ENCODE peak calls at places on chromosomes 16 and 17, in five cellular contexts. F is K562, R is fibroblast of mammary gland, J is brain microvascular endothelial cell, V is lower leg skin. M is an unnamed sample.

GRCh38 chr16:64882385-64882784 is 239.5 kb downstream of the CDH11 start:
- DNase-seq in F (no peak), R (peak; percentile 59), J (no peak), V (no peak), M (peak; percentile 23)

GRCh38 chr17:54849660-54850059 is 51.0 kb upstream of the TOM1L1 start:
- DNase-seq in F (no peak), R (no peak), J (no peak), V (no peak), M (no peak)

GRCh38 chr17:596287-596686 is 118.4 kb downstream of the VPS53 start:
- DNase-seq in F (no peak), R (no peak), J (peak; percentile 59), V (no peak), M (peak; percentile 63)

GRCh38 chr17:35892091-35892637 is 12.0 kb upstream of the CCL5 start:
- DNase-seq in F (no peak), R (peak; percentile 16), J (peak; percentile 61), V (no peak), M (peak; percentile 43)

GRCh38 chr16:88719267-88719932 is 13.1 kb downstream of the CTU2 start:
- DNase-seq in F (no peak), R (no peak), J (no peak), V (no peak), M (no peak)

GRCh38 chr17:17511971-17512858 is 16.0 kb upstream of the RASD1 start:
- DNase-seq in F (peak; percentile 18), R (peak; percentile 93), J (peak; percentile 85), V (no peak), M (peak; percentile 91)

GRCh38 chr17:27446569-27447301 is 9.5 kb upstream of the KSR1 start:
- DNase-seq in F (peak; percentile 58), R (peak; percentile 98), J (peak; percentile 98), V (no peak), M (peak; percentile 94)

GRCh38 chr16:86142801-86143236 is 243.9 kb downstream of the IRF8 start:
- DNase-seq in F (no peak), R (no peak), J (no peak), V (no peak), M (no peak)

GRCh38 chr17:8632087-8632486 is 1.6 kb upstream of the MYH10 start:
- DNase-seq in F (no peak), R (no peak), J (no peak), V (no peak), M (no peak)

GRCh38 chr17:82789051-82789592 is 37.3 kb downstream of the TBCD start:
- DNase-seq in F (no peak), R (no peak), J (no peak), V (no peak), M (no peak)

GRCh38 chr16:49833055-49833454 is 22.9 kb downstream of the ZNF423 start:
- DNase-seq in F (no peak), R (no peak), J (no peak), V (no peak), M (no peak)

GRCh38 chr16:85643631-85644030 is 30.5 kb downstream of the GSE1 start:
- DNase-seq in F (no peak), R (no peak), J (no peak), V (no peak), M (no peak)

GRCh38 chr17:72588961-72589360 is 468.1 kb downstream of the SOX9 start:
- DNase-seq in F (no peak), R (peak; percentile 23), J (peak; percentile 40), V (peak; percentile 43), M (no peak)

GRCh38 chr17:13984956-13985355 is 84.3 kb upstream of the COX10 start:
- DNase-seq in F (no peak), R (no peak), J (no peak), V (no peak), M (no peak)

GRCh38 chr16:17451835-17452234 is 18.9 kb downstream of the XYLT1 start:
- DNase-seq in F (no peak), R (no peak), J (no peak), V (no peak), M (no peak)

GRCh38 chr16:11750056-11750455 is 7.4 kb upstream of the TXNDC11 start:
- DNase-seq in F (no peak), R (no peak), J (no peak), V (no peak), M (no peak)

GRCh38 chr16:68064791-68065365 is 20.3 kb upstream of the NFATC3 start:
- DNase-seq in F (peak; percentile 88), R (peak; percentile 70), J (peak; percentile 81), V (peak; percentile 47), M (peak; percentile 85)

GRCh38 chr17:73338050-73338491 is 26.3 kb upstream of the CDC42EP4 start:
- DNase-seq in F (no peak), R (peak; percentile 28), J (peak; percentile 49), V (no peak), M (peak; percentile 52)

GRCh38 chr16:57843400-57843799 is 41.1 kb upstream of the KIFC3 start:
- DNase-seq in F (no peak), R (no peak), J (no peak), V (no peak), M (no peak)

GRCh38 chr17:7478276-7479138 is 924 bp downstream of the ZBTB4 start:
- DNase-seq in F (peak; percentile 67), R (peak; percentile 41), J (no peak), V (no peak), M (peak; percentile 26)

GRCh38 chr16:50884066-50884860 is 142.4 kb downstream of the CYLD start:
- DNase-seq in F (peak; percentile 81), R (no peak), J (no peak), V (no peak), M (no peak)

GRCh38 chr16:72992142-72992601 is 55.8 kb downstream of the ZFHX3 start:
- DNase-seq in F (no peak), R (no peak), J (no peak), V (no peak), M (no peak)

GRCh38 chr16:23908790-23909189 is 73.0 kb downstream of the PRKCB start:
- DNase-seq in F (no peak), R (no peak), J (no peak), V (no peak), M (no peak)

GRCh38 chr16:17070882-17071592 is 399.7 kb downstream of the XYLT1 start:
- DNase-seq in F (no peak), R (peak; percentile 2), J (no peak), V (peak; percentile 46), M (no peak)

GRCh38 chr16:890716-891352 is 80.0 kb downstream of the LMF1 start:
- DNase-seq in F (no peak), R (no peak), J (no peak), V (no peak), M (no peak)

GRCh38 chr17:59859444-59860025 is 33.2 kb downstream of the TUBD1 start:
- DNase-seq in F (no peak), R (peak; percentile 78), J (peak; percentile 49), V (no peak), M (peak; percentile 83)

GRCh38 chr16:17835118-17835949 is 364.6 kb upstream of the XYLT1 start:
- DNase-seq in F (no peak), R (peak; percentile 88), J (no peak), V (no peak), M (no peak)

GRCh38 chr17:68456529-68457167 is 648 bp downstream of the WIPI1 start:
- DNase-seq in F (no peak), R (peak; percentile 90), J (peak; percentile 84), V (peak; percentile 83), M (peak; percentile 96)

GRCh38 chr16:48613061-48613957 is 3.3 kb upstream of the N4BP1 start:
- DNase-seq in F (no peak), R (no peak), J (peak; percentile 41), V (no peak), M (peak; percentile 47)

GRCh38 chr17:72640415-72641165 is 451.9 kb downstream of the SLC39A11 start:
- DNase-seq in F (no peak), R (no peak), J (no peak), V (no peak), M (no peak)

GRCh38 chr16:54930034-54930938 is at the start of gene IRX5:
- DNase-seq in F (peak; percentile 81), R (peak; percentile 94), J (peak; percentile 89), V (peak; percentile 92), M (peak; percentile 96)
- TF ChIP-seq CTCF in F (no peak), R (no peak), J (no peak), V (no peak), M (peak; percentile 25)

GRCh38 chr17:45310380-45311324 is 6.2 kb downstream of the MAP3K14 start:
- DNase-seq in F (no peak), R (no peak), J (no peak), V (no peak), M (no peak)

GRCh38 chr17:45311762-45312476 is 4.9 kb downstream of the MAP3K14 start:
- DNase-seq in F (no peak), R (no peak), J (peak; percentile 39), V (no peak), M (peak; percentile 69)

GRCh38 chr17:45312477-45313418 is 4.1 kb downstream of the MAP3K14 start:
- DNase-seq in F (no peak), R (no peak), J (no peak), V (no peak), M (no peak)

GRCh38 chr17:45309400-45309799 is 7.4 kb downstream of the MAP3K14 start:
- DNase-seq in F (no peak), R (no peak), J (no peak), V (no peak), M (no peak)

DNA sequence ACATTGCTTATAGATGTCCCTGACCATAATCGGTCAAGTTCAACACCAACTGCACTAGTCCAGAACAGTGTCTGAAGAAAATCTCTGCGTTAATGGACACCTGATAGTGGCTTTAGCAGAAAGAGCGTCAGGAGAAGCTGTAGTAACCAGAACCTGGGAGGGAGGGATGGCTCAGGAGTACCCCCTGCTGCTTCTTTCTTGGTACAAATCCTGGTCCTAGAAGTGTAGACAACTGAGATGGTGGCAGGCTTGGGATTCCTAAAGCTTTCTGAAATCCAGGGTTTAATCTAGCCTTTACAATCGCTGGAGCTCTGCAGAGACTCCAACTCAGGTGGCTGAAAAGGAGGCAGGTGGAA is 5.4 kb downstream of the MAP3K14 start:
- DNase-seq in F (no peak), R (no peak), J (no peak), V (no peak), M (no peak)
- H3K4me3 ChIP-seq in F (no peak overlapping the region), R (no peak overlapping the region), J (no peak overlapping the region), V (no peak overlapping the region), M (no peak overlapping the region)

GRCh38 chr16:70391881-70392481 is 45.3 kb downstream of the DDX19A start:
- DNase-seq in F (no peak), R (peak; percentile 88), J (peak; percentile 57), V (peak; percentile 90), M (peak; percentile 47)
- TF ChIP-seq CTCF in F (no peak), R (no peak), J (no peak), V (no peak), M (no peak)

DNA sequence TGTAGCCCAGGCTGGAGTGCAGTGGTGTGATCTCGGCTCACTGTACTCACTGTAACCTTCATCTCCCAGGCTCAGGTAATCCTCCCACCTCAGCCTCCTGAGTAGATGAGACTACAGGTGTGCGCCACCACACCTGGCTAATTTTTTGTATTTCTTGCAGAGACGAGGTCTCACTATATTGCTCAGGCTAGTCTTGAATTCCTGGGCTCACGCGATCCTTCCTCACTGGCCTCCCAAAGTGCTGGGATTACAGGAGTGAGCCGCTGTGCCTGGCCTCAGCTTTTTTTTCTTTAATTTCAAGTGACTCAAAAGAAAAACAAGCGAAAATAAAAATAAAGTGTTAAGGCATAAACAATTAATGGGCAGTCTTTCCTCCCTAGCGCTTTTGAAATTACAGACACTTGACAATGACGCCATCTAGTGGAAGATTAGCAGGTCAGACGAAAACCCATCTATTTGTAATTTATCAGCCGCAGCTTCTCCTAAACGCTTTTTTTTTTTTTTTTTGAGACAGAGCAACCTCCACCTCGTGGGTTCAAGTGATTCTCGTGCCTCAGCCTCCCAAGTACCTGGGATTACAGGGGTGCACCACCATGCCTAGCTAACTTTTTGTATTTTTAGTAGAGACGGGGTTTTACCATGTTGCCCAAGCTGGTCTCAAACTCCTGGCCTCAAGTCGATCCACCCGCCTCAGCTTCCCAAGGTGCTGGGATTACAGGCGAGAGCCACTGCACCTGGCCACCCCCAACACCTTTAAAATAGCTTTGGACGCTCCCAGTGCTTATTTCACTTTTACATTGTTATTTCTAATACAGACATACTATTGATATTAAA is 28.1 kb upstream of the PECAM1 start:
- DNase-seq in F (peak; percentile 47), R (peak; percentile 88), J (peak; percentile 33), V (no peak), M (peak; percentile 82)
- H3K4me3 ChIP-seq in F (no peak overlapping the region), R (no peak overlapping the region), J (no peak overlapping the region), V (no peak overlapping the region), M (no peak overlapping the region)

M was measured in choroid plexus epithelial cell.